ENCODE peak calls at places on chromosomes 16 and 17, in seven cellular contexts. T is ascending aorta; A is A549; O is prostate gland; I is thoracic aorta; H is CD8-positive, alpha-beta memory T cell; E is fibroblast of lung. N is an unnamed sample. For H3K9me3, the result is how much of the 10 kb centered on the place peaks cover.

GRCh38 chr17:68499587-68499986 is 12.6 kb upstream of the PRKAR1A start:
- DNase-seq in T (no peak), A (no peak), O (no peak), I (no peak), H (no peak), E (no peak), N (no peak)

GRCh38 chr17:13600475-13601316 is 1.0 kb downstream of the HS3ST3A1 start:
- DNase-seq in T (no peak), A (no peak), O (no peak), I (no peak), H (no peak), E (peak), N (no peak)

GRCh38 chr17:63511331-63511730 is 11.8 kb upstream of the KCNH6 start:
- DNase-seq in T (no peak), A (no peak), O (no peak), I (no peak), H (no peak), E (no peak), N (no peak)

GRCh38 chr17:74394977-74395376 is 27.7 kb downstream of the GPR142 start:
- DNase-seq in T (no peak), A (no peak), O (peak), I (no peak), H (no peak), E (no peak), N (peak)

GRCh38 chr16:86653289-86654006 is 75.1 kb downstream of the FOXL1 start:
- DNase-seq in T (peak), A (no peak), O (no peak), I (no peak), H (no peak), E (no peak), N (no peak)

GRCh38 chr17:78343099-78343432 is 16.8 kb downstream of the SOCS3 start:
- DNase-seq in T (peak), A (peak), O (no peak), I (peak), H (no peak), E (peak), N (peak)

GRCh38 chr16:80824623-80825364 is 20.4 kb upstream of the CDYL2 start:
- DNase-seq in T (no peak), A (peak), O (peak), I (no peak), H (peak), E (peak), N (no peak)

GRCh38 chr16:30472328-30472942 is at the start of gene ITGAL:
- DNase-seq in T (peak), A (no peak), O (no peak), I (no peak), H (peak), E (no peak), N (no peak)

GRCh38 chr16:46929378-46930332 is 43.8 kb downstream of the DNAJA2 start:
- DNase-seq in T (no peak), A (peak), O (peak), I (no peak), H (peak), E (peak), N (peak)

GRCh38 chr17:2814499-2815341 is 18.5 kb downstream of the RAP1GAP2 start:
- DNase-seq in T (no peak), A (no peak), O (no peak), I (no peak), H (peak), E (no peak), N (no peak)

GRCh38 chr17:75783069-75783783 is 1.4 kb upstream of the UNK start:
- DNase-seq in T (no peak), A (no peak), O (no peak), I (no peak), H (no peak), E (peak), N (no peak)

GRCh38 chr17:42553866-42554249 is 1.1 kb downstream of the HSD17B1 start:
- DNase-seq in T (no peak), A (no peak), O (no peak), I (no peak), H (no peak), E (no peak), N (no peak)

GRCh38 chr17:77875881-77876509 is 82.5 kb upstream of the TNRC6C start:
- DNase-seq in T (no peak), A (peak), O (no peak), I (no peak), H (no peak), E (no peak), N (no peak)

GRCh38 chr16:25060920-25061319 is 45.8 kb upstream of the ARHGAP17 start:
- DNase-seq in T (no peak), A (no peak), O (no peak), I (no peak), H (no peak), E (no peak), N (no peak)

GRCh38 chr17:48612854-48613691 is 2.0 kb downstream of the HOXB8 start:
- DNase-seq in T (no peak), A (peak), O (no peak), I (no peak), H (peak), E (peak), N (no peak)

GRCh38 chr17:13541032-13541480 is 60.7 kb downstream of the HS3ST3A1 start:
- DNase-seq in T (no peak), A (peak), O (no peak), I (no peak), H (no peak), E (peak), N (no peak)

GRCh38 chr17:55563363-55563762 is 52.1 kb upstream of the SMIM36 start:
- DNase-seq in T (no peak), A (no peak), O (no peak), I (no peak), H (no peak), E (peak), N (no peak)

GRCh38 chr16:1057252-1057932 is 15.2 kb upstream of the SSTR5 start:
- DNase-seq in T (no peak), A (peak), O (peak), I (no peak), H (peak), E (no peak), N (no peak)

GRCh38 chr17:41695954-41696720 is 7.5 kb downstream of the EIF1 start:
- DNase-seq in T (no peak), A (peak), O (no peak), I (no peak), H (peak), E (peak), N (no peak)

GRCh38 chr17:8726951-8727555 is 17.6 kb downstream of the CCDC42 start:
- DNase-seq in T (peak), A (no peak), O (no peak), I (no peak), H (no peak), E (peak), N (peak)

GRCh38 chr16:47285001-47285400 is 141.3 kb upstream of the NETO2 start:
- DNase-seq in T (no peak), A (no peak), O (no peak), I (no peak), H (no peak), E (no peak), N (no peak)

GRCh38 chr16:76309639-76310335 is 32.6 kb downstream of the CNTNAP4 start:
- DNase-seq in T (no peak), A (no peak), O (no peak), I (no peak), H (no peak), E (no peak), N (no peak)

GRCh38 chr16:35102780-35103403 is 1643.5 kb downstream of the TP53TG3F start:
- DNase-seq in T (no peak), A (no peak), O (no peak), I (no peak), H (no peak), E (no peak), N (no peak)

GRCh38 chr16:84752600-84752999 is 52.8 kb downstream of the USP10 start:
- DNase-seq in T (no peak), A (no peak), O (no peak), I (no peak), H (no peak), E (no peak), N (no peak)

GRCh38 chr16:84749072-84749471 is 49.3 kb downstream of the USP10 start:
- DNase-seq in T (no peak), A (no peak), O (no peak), I (no peak), H (no peak), E (no peak), N (no peak)

GRCh38 chr16:84751947-84752346 is 52.1 kb downstream of the USP10 start:
- DNase-seq in T (no peak), A (no peak), O (no peak), I (no peak), H (no peak), E (peak), N (no peak)

GRCh38 chr16:84749815-84750214 is 50.0 kb downstream of the USP10 start:
- DNase-seq in T (no peak), A (no peak), O (no peak), I (no peak), H (no peak), E (peak), N (no peak)

GRCh38 chr16:84751241-84751640 is 51.4 kb downstream of the USP10 start:
- DNase-seq in T (no peak), A (no peak), O (no peak), I (no peak), H (no peak), E (no peak), N (no peak)
- H3K27ac ChIP-seq in T (no peak), A (no peak), O (no peak), I (no peak), H (no peak), E (no peak), N (no peak)

DNA sequence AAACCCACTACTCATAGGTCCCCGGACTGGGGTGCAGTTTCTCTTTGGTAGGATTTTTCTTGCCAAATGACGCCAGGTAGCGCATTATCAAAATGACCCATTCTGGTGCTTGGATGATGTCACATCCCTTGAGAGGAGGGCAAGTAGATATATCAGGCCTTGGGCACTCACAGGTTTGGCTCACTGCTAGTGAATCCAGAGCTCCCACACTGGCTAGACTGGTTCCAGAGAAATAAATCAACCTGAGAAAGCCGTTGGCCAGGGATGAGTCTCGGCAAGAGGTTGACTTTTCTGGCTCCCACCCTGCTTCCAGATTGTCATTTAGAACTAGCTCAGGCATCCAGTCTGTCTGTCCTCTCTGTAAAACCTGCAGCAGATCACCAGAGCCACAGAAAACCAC is 188.4 kb upstream of the MAF start:
- DNase-seq in T (no peak), A (no peak), O (peak), I (no peak), H (no peak), E (no peak), N (no peak)
- H3K9me3 ChIP-seq in T (under half), A (under half), O (under half), I (under half), H (under half), E (under half), N (under half)

GRCh38 chr16:54636221-54636793 is 294.4 kb upstream of the IRX5 start:
- DNase-seq in T (no peak), A (no peak), O (no peak), I (no peak), H (no peak), E (no peak), N (no peak)
- H3K4me3 ChIP-seq in T (no peak), A (no peak), O (no peak), I (no peak), H (no peak), E (no peak), N (no peak)

DNA sequence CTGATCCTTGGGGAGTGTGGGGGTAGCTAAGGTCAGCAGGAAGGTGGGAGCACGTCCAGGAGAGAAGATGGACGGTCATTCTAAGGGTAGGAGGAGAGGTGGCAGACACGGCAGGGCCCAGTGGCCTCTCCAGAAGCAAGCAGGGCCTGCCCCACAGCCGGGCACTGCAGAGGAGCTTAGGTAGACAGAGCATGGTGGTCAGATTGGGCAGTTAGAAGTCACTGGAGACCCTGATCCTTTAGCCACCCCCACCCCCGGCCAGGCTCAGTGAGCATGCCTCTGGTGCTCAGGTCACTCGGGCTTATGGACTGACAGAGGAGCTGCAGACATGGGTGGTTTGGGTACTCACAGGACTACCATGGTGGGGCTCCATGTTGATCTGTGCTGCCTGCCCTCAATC is 26.3 kb downstream of the NLRP1 start:
- DNase-seq in T (no peak), A (no peak), O (no peak), I (no peak), H (no peak), E (no peak), N (no peak)
- H3K27ac ChIP-seq in T (no peak), A (no peak), O (no peak), I (no peak), H (no peak), E (peak), N (no peak)

N was measured in breast epithelium.